ENCODE peak calls at places on chromosomes 6 and 20, in nine cellular contexts. One of them, this sample, is unnamed.

GRCh38 chr6:193180-193579 is 99.1 kb upstream of the DUSP22 start:
- DNase-seq in body of pancreas: no peak
- DNase-seq in transverse colon: no peak
- DNase-seq in ascending aorta: no peak
- DNase-seq in heart left ventricle: no peak
- DNase-seq in thoracic aorta: no peak
- DNase-seq in psoas muscle: no peak
- DNase-seq in prostate gland: no peak
- DNase-seq in HCT116: no peak
- DNase-seq in this sample: no peak

GRCh38 chr6:167546611-167547327 is 221.9 kb downstream of the TTLL2 start:
- DNase-seq in prostate gland: no peak
- DNase-seq in transverse colon: no peak
- DNase-seq in psoas muscle: no peak
- DNase-seq in thoracic aorta: no peak
- DNase-seq in ascending aorta: no peak
- DNase-seq in heart left ventricle: no peak
- DNase-seq in HCT116: no peak
- DNase-seq in body of pancreas: peak; percentile 90
- DNase-seq in this sample: no peak

GRCh38 chr6:147528511-147529145 is 20.1 kb downstream of the SAMD5 start:
- DNase-seq in thoracic aorta: no peak
- DNase-seq in heart left ventricle: no peak
- DNase-seq in psoas muscle: no peak
- DNase-seq in transverse colon: no peak
- DNase-seq in body of pancreas: no peak
- DNase-seq in HCT116: no peak
- DNase-seq in ascending aorta: no peak
- DNase-seq in prostate gland: no peak
- DNase-seq in this sample: no peak

GRCh38 chr20:41872986-41873385 is 254.8 kb upstream of the CHD6 start:
- DNase-seq in prostate gland: no peak
- DNase-seq in ascending aorta: no peak
- DNase-seq in transverse colon: no peak
- DNase-seq in psoas muscle: no peak
- DNase-seq in heart left ventricle: no peak
- DNase-seq in thoracic aorta: no peak
- DNase-seq in body of pancreas: no peak
- DNase-seq in HCT116: no peak
- DNase-seq in this sample: no peak

GRCh38 chr20:12023169-12023795 is 105.6 kb downstream of the BTBD3 start:
- DNase-seq in ascending aorta: no peak
- DNase-seq in heart left ventricle: no peak
- DNase-seq in psoas muscle: no peak
- DNase-seq in HCT116: no peak
- DNase-seq in thoracic aorta: no peak
- DNase-seq in body of pancreas: no peak
- DNase-seq in prostate gland: no peak
- DNase-seq in transverse colon: no peak
- DNase-seq in this sample: no peak

GRCh38 chr6:158029668-158030230 is 48.1 kb downstream of the SYNJ2 start:
- DNase-seq in HCT116: no peak
- DNase-seq in heart left ventricle: no peak
- DNase-seq in ascending aorta: no peak
- DNase-seq in thoracic aorta: no peak
- DNase-seq in body of pancreas: no peak
- DNase-seq in psoas muscle: no peak
- DNase-seq in prostate gland: no peak
- DNase-seq in transverse colon: no peak
- DNase-seq in this sample: peak; percentile 15

GRCh38 chr6:27422651-27423332 is 34.2 kb downstream of the ZNF391 start:
- DNase-seq in thoracic aorta: no peak
- DNase-seq in HCT116: no peak
- DNase-seq in heart left ventricle: no peak
- DNase-seq in ascending aorta: no peak
- DNase-seq in prostate gland: no peak
- DNase-seq in body of pancreas: no peak
- DNase-seq in transverse colon: no peak
- DNase-seq in psoas muscle: no peak
- DNase-seq in this sample: no peak

GRCh38 chr20:23320317-23320716 is 30.3 kb upstream of the NXT1 start:
- DNase-seq in transverse colon: no peak
- DNase-seq in psoas muscle: no peak
- DNase-seq in ascending aorta: no peak
- DNase-seq in HCT116: peak; percentile 26
- DNase-seq in thoracic aorta: no peak
- DNase-seq in body of pancreas: no peak
- DNase-seq in heart left ventricle: no peak
- DNase-seq in prostate gland: no peak
- DNase-seq in this sample: no peak

GRCh38 chr20:45444050-45444449 is 25.5 kb upstream of the WFDC2 start:
- DNase-seq in thoracic aorta: no peak
- DNase-seq in prostate gland: no peak
- DNase-seq in ascending aorta: no peak
- DNase-seq in HCT116: no peak
- DNase-seq in transverse colon: no peak
- DNase-seq in body of pancreas: no peak
- DNase-seq in heart left ventricle: no peak
- DNase-seq in psoas muscle: no peak
- DNase-seq in this sample: no peak

GRCh38 chr6:13674533-13675190 is 37.0 kb downstream of the RANBP9 start:
- DNase-seq in psoas muscle: no peak
- DNase-seq in HCT116: no peak
- DNase-seq in heart left ventricle: no peak
- DNase-seq in thoracic aorta: no peak
- DNase-seq in body of pancreas: no peak
- DNase-seq in ascending aorta: no peak
- DNase-seq in prostate gland: no peak
- DNase-seq in transverse colon: no peak
- DNase-seq in this sample: no peak

GRCh38 chr20:33753763-33754162 is 22.0 kb downstream of the ZNF341 start:
- DNase-seq in psoas muscle: no peak
- DNase-seq in transverse colon: no peak
- DNase-seq in HCT116: no peak
- DNase-seq in prostate gland: no peak
- DNase-seq in ascending aorta: no peak
- DNase-seq in heart left ventricle: no peak
- DNase-seq in thoracic aorta: no peak
- DNase-seq in body of pancreas: no peak
- DNase-seq in this sample: no peak

GRCh38 chr6:166957087-166957804 is 896 bp upstream of the RNASET2 start:
- DNase-seq in ascending aorta: peak; percentile 75
- DNase-seq in body of pancreas: peak; percentile 56
- DNase-seq in prostate gland: peak; percentile 35
- DNase-seq in psoas muscle: peak; percentile 66
- DNase-seq in HCT116: no peak
- DNase-seq in transverse colon: peak; percentile 79
- DNase-seq in heart left ventricle: peak; percentile 38
- DNase-seq in thoracic aorta: no peak
- DNase-seq in this sample: peak; percentile 88

GRCh38 chr6:166629628-166630027 is 2.6 kb upstream of the RPS6KA2 start:
- DNase-seq in ascending aorta: no peak
- DNase-seq in prostate gland: no peak
- DNase-seq in transverse colon: no peak
- DNase-seq in body of pancreas: no peak
- DNase-seq in thoracic aorta: no peak
- DNase-seq in HCT116: no peak
- DNase-seq in heart left ventricle: no peak
- DNase-seq in psoas muscle: no peak
- DNase-seq in this sample: no peak

GRCh38 chr6:167745660-167746376 is 80.9 kb upstream of the AFDN start:
- DNase-seq in prostate gland: no peak
- DNase-seq in HCT116: no peak
- DNase-seq in psoas muscle: peak; percentile 82
- DNase-seq in heart left ventricle: no peak
- DNase-seq in thoracic aorta: no peak
- DNase-seq in body of pancreas: peak; percentile 35
- DNase-seq in transverse colon: no peak
- DNase-seq in ascending aorta: peak; percentile 55
- DNase-seq in this sample: no peak

GRCh38 chr6:168451805-168452204 is 10.8 kb downstream of the SMOC2 start:
- DNase-seq in prostate gland: no peak
- DNase-seq in HCT116: no peak
- DNase-seq in ascending aorta: no peak
- DNase-seq in transverse colon: no peak
- DNase-seq in thoracic aorta: no peak
- DNase-seq in heart left ventricle: no peak
- DNase-seq in psoas muscle: no peak
- DNase-seq in body of pancreas: no peak
- DNase-seq in this sample: no peak

DNA sequence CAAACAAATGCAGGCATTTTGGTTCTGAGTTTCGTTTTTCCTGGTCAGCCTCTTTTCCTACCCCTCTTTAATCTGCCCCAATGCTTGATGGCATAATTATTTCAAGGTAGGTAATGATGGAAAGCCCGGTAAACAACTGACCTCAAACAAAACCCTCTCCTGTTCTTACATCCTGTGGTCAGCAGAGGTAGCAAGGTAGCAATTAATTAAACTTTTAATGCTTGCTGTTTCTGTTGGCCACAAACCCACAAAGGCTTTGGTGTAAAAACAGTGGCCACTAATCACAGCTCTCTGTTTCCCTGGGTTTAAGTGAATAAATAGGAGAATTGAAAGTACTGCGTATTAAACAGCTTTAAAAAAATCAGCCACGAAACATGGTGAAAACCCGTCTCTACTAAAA is 261.5 kb upstream of the SOX4 start:
- DNase-seq in psoas muscle: no peak
- DNase-seq in body of pancreas: no peak
- DNase-seq in thoracic aorta: no peak
- DNase-seq in ascending aorta: no peak
- DNase-seq in heart left ventricle: no peak
- DNase-seq in transverse colon: no peak
- DNase-seq in HCT116: no peak
- DNase-seq in prostate gland: no peak
- DNase-seq in this sample: no peak
- TF ChIP-seq CTCF in psoas muscle: no peak
- TF ChIP-seq CTCF in body of pancreas: no peak
- TF ChIP-seq CTCF in thoracic aorta: no peak
- TF ChIP-seq CTCF in ascending aorta: no peak
- TF ChIP-seq CTCF in heart left ventricle: no peak
- TF ChIP-seq CTCF in transverse colon: no peak
- TF ChIP-seq CTCF in HCT116: no peak
- TF ChIP-seq CTCF in prostate gland: no peak
- TF ChIP-seq CTCF in this sample: no peak

GRCh38 chr20:52999040-52999439 is 26.9 kb downstream of the TSHZ2 start:
- DNase-seq in transverse colon: no peak
- DNase-seq in body of pancreas: no peak
- DNase-seq in prostate gland: no peak
- DNase-seq in heart left ventricle: no peak
- DNase-seq in psoas muscle: no peak
- DNase-seq in thoracic aorta: no peak
- DNase-seq in HCT116: no peak
- DNase-seq in ascending aorta: no peak
- DNase-seq in this sample: no peak

GRCh38 chr20:52996130-52996529 is 24.0 kb downstream of the TSHZ2 start:
- DNase-seq in prostate gland: no peak
- DNase-seq in thoracic aorta: no peak
- DNase-seq in transverse colon: no peak
- DNase-seq in heart left ventricle: no peak
- DNase-seq in body of pancreas: no peak
- DNase-seq in psoas muscle: no peak
- DNase-seq in ascending aorta: no peak
- DNase-seq in HCT116: no peak
- DNase-seq in this sample: no peak

GRCh38 chr20:53001502-53002301 is 29.5 kb downstream of the TSHZ2 start:
- DNase-seq in body of pancreas: no peak
- DNase-seq in psoas muscle: no peak
- DNase-seq in heart left ventricle: no peak
- DNase-seq in ascending aorta: no peak
- DNase-seq in transverse colon: no peak
- DNase-seq in thoracic aorta: no peak
- DNase-seq in prostate gland: no peak
- DNase-seq in HCT116: no peak
- DNase-seq in this sample: no peak

GRCh38 chr20:52996726-52997125 is 24.6 kb downstream of the TSHZ2 start:
- DNase-seq in thoracic aorta: no peak
- DNase-seq in transverse colon: no peak
- DNase-seq in body of pancreas: no peak
- DNase-seq in HCT116: no peak
- DNase-seq in psoas muscle: no peak
- DNase-seq in heart left ventricle: no peak
- DNase-seq in prostate gland: no peak
- DNase-seq in ascending aorta: no peak
- DNase-seq in this sample: no peak

DNA sequence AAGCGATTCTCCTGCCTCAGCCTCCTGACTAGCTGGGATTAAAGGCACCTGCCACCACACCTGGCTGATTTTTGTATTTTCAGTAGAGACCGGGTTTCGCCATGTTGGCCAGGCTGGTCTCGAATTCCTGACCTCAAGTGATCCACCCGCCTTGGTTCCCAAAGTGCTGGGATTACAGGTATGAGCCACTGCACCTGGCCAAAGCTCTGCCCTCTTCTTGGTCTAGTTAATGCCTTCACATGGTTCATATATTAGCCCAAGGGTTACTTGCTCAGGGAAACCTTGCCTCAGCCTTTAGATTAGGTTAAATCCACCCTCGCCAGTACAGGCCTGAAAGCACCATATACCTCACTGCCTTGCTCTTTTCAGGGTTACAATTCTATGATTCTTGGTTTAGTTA is 26.1 kb downstream of the TSHZ2 start:
- DNase-seq in psoas muscle: no peak
- DNase-seq in HCT116: no peak
- DNase-seq in heart left ventricle: no peak
- DNase-seq in prostate gland: no peak
- DNase-seq in body of pancreas: no peak
- DNase-seq in thoracic aorta: no peak
- DNase-seq in ascending aorta: no peak
- DNase-seq in transverse colon: no peak
- DNase-seq in this sample: no peak
- H3K27ac ChIP-seq in psoas muscle: no peak overlapping the region
- H3K27ac ChIP-seq in HCT116: no peak overlapping the region
- H3K27ac ChIP-seq in heart left ventricle: no peak overlapping the region
- H3K27ac ChIP-seq in prostate gland: no peak overlapping the region
- H3K27ac ChIP-seq in body of pancreas: no peak overlapping the region
- H3K27ac ChIP-seq in thoracic aorta: no peak overlapping the region
- H3K27ac ChIP-seq in ascending aorta: no peak overlapping the region
- H3K27ac ChIP-seq in transverse colon: no peak overlapping the region
- H3K27ac ChIP-seq in this sample: no peak overlapping the region

GRCh38 chr6:144336900-144337299 is 51.8 kb downstream of the UTRN start:
- DNase-seq in heart left ventricle: no peak
- DNase-seq in transverse colon: no peak
- DNase-seq in thoracic aorta: no peak
- DNase-seq in body of pancreas: no peak
- DNase-seq in psoas muscle: no peak
- DNase-seq in HCT116: no peak
- DNase-seq in ascending aorta: no peak
- DNase-seq in prostate gland: no peak
- DNase-seq in this sample: no peak
- H3K4me1 ChIP-seq in heart left ventricle: peaks cover 68% of the 10 kb centered on the region
- H3K4me1 ChIP-seq in transverse colon: peaks cover 26% of the 10 kb centered on the region
- H3K4me1 ChIP-seq in thoracic aorta: peaks cover 66% of the 10 kb centered on the region
- H3K4me1 ChIP-seq in body of pancreas: peaks cover 77% of the 10 kb centered on the region
- H3K4me1 ChIP-seq in psoas muscle: peaks cover 53% of the 10 kb centered on the region
- H3K4me1 ChIP-seq in HCT116: peaks cover 29% of the 10 kb centered on the region
- H3K4me1 ChIP-seq in ascending aorta: peaks cover 6% of the 10 kb centered on the region
- H3K4me1 ChIP-seq in prostate gland: no peaks in the 10 kb centered on the region
- H3K4me1 ChIP-seq in this sample: peaks cover 72% of the 10 kb centered on the region

DNA sequence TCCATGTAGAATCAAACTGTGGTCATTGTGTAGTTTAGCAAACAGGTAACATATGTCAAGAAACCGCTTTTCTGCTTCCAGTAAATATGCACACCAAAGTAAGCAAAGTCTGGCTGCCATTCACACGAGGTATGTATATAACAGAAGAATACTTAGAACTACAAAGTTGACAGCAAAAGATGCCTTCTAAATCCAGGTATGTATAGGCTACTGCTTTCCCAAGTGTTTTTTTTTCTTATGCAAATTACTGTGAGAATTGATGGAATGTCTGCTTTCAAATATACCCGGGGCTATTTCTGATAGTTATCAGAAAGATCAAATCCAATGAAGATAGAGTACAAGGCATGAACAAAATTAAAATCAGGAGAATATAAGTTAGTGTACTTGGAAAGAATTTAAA is 229.2 kb downstream of the HACE1 start:
- DNase-seq in thoracic aorta: no peak
- DNase-seq in HCT116: no peak
- DNase-seq in ascending aorta: no peak
- DNase-seq in body of pancreas: no peak
- DNase-seq in transverse colon: no peak
- DNase-seq in prostate gland: no peak
- DNase-seq in heart left ventricle: no peak
- DNase-seq in psoas muscle: no peak
- DNase-seq in this sample: no peak
- TF ChIP-seq CTCF in thoracic aorta: no peak
- TF ChIP-seq CTCF in HCT116: no peak
- TF ChIP-seq CTCF in ascending aorta: no peak
- TF ChIP-seq CTCF in body of pancreas: no peak
- TF ChIP-seq CTCF in transverse colon: no peak
- TF ChIP-seq CTCF in prostate gland: no peak
- TF ChIP-seq CTCF in heart left ventricle: no peak
- TF ChIP-seq CTCF in psoas muscle: no peak
- TF ChIP-seq CTCF in this sample: no peak